ENCODE peak calls at places on chromosomes 2 and 18, in four cellular contexts. F, A, R and I are unnamed samples.

GRCh38 chr2:98903767-98904485 is 32.1 kb downstream of the CRACDL start:
- DNase-seq in A (no peak), R (no peak), F (no peak), I (no peak)

GRCh38 chr18:3129053-3129864 is 90.5 kb downstream of the MYOM1 start:
- DNase-seq in A (peak), F (peak), R (peak), I (peak)

GRCh38 chr2:151808258-151809072 is 19.8 kb downstream of the ARL5A start:
- DNase-seq in F (no peak), R (no peak), A (no peak), I (no peak)

GRCh38 chr2:144099746-144100438 is 420.0 kb downstream of the ZEB2 start:
- DNase-seq in F (no peak), A (no peak), R (no peak), I (no peak)

GRCh38 chr2:138364554-138365162 is 136.9 kb upstream of the SPOPL start:
- DNase-seq in A (no peak), F (no peak), R (no peak), I (peak)

GRCh38 chr2:218436992-218437391 is 18.1 kb downstream of the VIL1 start:
- DNase-seq in A (no peak), R (no peak), F (no peak), I (no peak)

GRCh38 chr18:43590182-43590903 is 313.1 kb upstream of the SYT4 start:
- DNase-seq in R (no peak), F (no peak), A (no peak), I (no peak)

GRCh38 chr2:113000436-113000835 is 4.8 kb upstream of the IL36A start:
- DNase-seq in A (no peak), R (no peak), F (no peak), I (no peak)

GRCh38 chr18:27713727-27714080 is 463.2 kb downstream of the CDH2 start:
- DNase-seq in A (no peak), R (peak), F (no peak), I (peak)

GRCh38 chr18:24504401-24504800 is 44.0 kb downstream of the HRH4 start:
- DNase-seq in R (no peak), F (no peak), A (no peak), I (no peak)

GRCh38 chr2:164877927-164878326 is 36.3 kb upstream of the COBLL1 start:
- DNase-seq in F (no peak), R (no peak), A (no peak), I (no peak)

GRCh38 chr2:74387346-74387745 is 7.2 kb upstream of the DCTN1 start:
- DNase-seq in A (no peak), R (no peak), F (no peak), I (no peak)